ENCODE peak calls at places on chromosomes 7 and 10, in five cellular contexts. K is activated CD4-positive, alpha-beta T cell treated with anti-CD3 and anti-CD28 coated beads, Interleukin-2, amount 50 U/mL, for 4 hours; M is spleen; G is left lobe of liver; S is adipocyte. H is an unnamed sample.

GRCh38 chr10:85193796-85194195 is 865.4 kb downstream of the CCSER2 start:
- DNase-seq in S (no peak), M (no peak), K (no peak), G (peak), H (no peak)

GRCh38 chr10:89633484-89633883 is 11.6 kb downstream of the PANK1 start:
- DNase-seq in G (no peak), K (no peak), S (peak), M (no peak), H (no peak)

GRCh38 chr7:123580406-123581161 is 21.0 kb upstream of the ASB15 start:
- DNase-seq in G (no peak), S (peak), M (no peak), K (no peak), H (no peak)

GRCh38 chr7:100167912-100168323 is 499 bp downstream of the GAL3ST4 start:
- DNase-seq in M (peak), S (peak), G (no peak), K (no peak), H (no peak)

GRCh38 chr10:24652381-24652957 is 71.2 kb downstream of the ARHGAP21 start:
- DNase-seq in G (no peak), S (no peak), K (no peak), M (no peak), H (no peak)

GRCh38 chr10:20817646-20818045 is 79.5 kb downstream of the NEBL start:
- DNase-seq in G (no peak), K (no peak), M (no peak), S (no peak), H (no peak)

GRCh38 chr7:79590571-79591274 is 137.3 kb upstream of the MAGI2 start:
- DNase-seq in G (no peak), M (no peak), K (no peak), S (no peak), H (no peak)

GRCh38 chr10:80070068-80070467 is 8.4 kb upstream of the TMEM254 start:
- DNase-seq in G (no peak), S (no peak), M (no peak), K (no peak), H (no peak)

GRCh38 chr10:91410638-91411367 is 659 bp downstream of the HECTD2 start:
- DNase-seq in G (no peak), K (peak), M (no peak), S (peak), H (no peak)

GRCh38 chr7:24395512-24395911 is 111.5 kb downstream of the NPY start:
- DNase-seq in M (no peak), S (no peak), K (no peak), G (no peak), H (no peak)

GRCh38 chr7:112337177-112337576 is 113.1 kb upstream of the IFRD1 start:
- DNase-seq in K (no peak), S (no peak), G (no peak), M (no peak), H (no peak)